ENCODE peak calls at places on chromosome 2, in five cellular contexts. M, U, L, A and T are unnamed samples.

GRCh38 chr2:219495531-219496122 is 3.1 kb upstream of the GMPPA start:
- DNase-seq in M (peak), U (peak), L (peak), A (peak), T (peak)

GRCh38 chr2:240458044-240458899 is 22.8 kb downstream of the GPC1 start:
- DNase-seq in M (no peak), U (peak), L (no peak), A (no peak), T (no peak)

GRCh38 chr2:100427627-100428258 is 10.3 kb upstream of the CHST10 start:
- DNase-seq in M (peak), U (peak), L (peak), A (no peak), T (peak)

GRCh38 chr2:118539290-118539689 is 308.2 kb downstream of the EN1 start:
- DNase-seq in M (peak), U (no peak), L (no peak), A (no peak), T (peak)

GRCh38 chr2:241412144-241412543 is 56.1 kb downstream of the FARP2 start:
- DNase-seq in M (peak), U (no peak), L (peak), A (no peak), T (no peak)

GRCh38 chr2:25512707-25513106 is 160.7 kb downstream of the DTNB start:
- DNase-seq in M (no peak), U (peak), L (no peak), A (no peak), T (no peak)

GRCh38 chr2:168392031-168392430 is 64.0 kb upstream of the CERS6 start:
- DNase-seq in M (no peak), U (no peak), L (no peak), A (no peak), T (no peak)

GRCh38 chr2:174615951-174616436 is 18.4 kb upstream of the WIPF1 start:
- DNase-seq in M (peak), U (no peak), L (no peak), A (no peak), T (no peak)

GRCh38 chr2:72011791-72012190 is 135.9 kb downstream of the CYP26B1 start:
- DNase-seq in M (no peak), U (no peak), L (no peak), A (no peak), T (peak)

GRCh38 chr2:233754872-233755611 is 5.0 kb upstream of the UGT1A1 start:
- DNase-seq in M (no peak), U (no peak), L (no peak), A (no peak), T (no peak)

GRCh38 chr2:224646242-224646846 is 61.2 kb upstream of the CUL3 start:
- DNase-seq in M (peak), U (no peak), L (peak), A (no peak), T (peak)

GRCh38 chr2:102915128-102915527 is 153.3 kb downstream of the TMEM182 start:
- DNase-seq in M (peak), U (peak), L (no peak), A (no peak), T (no peak)

GRCh38 chr2:20682166-20682565 is 15.2 kb downstream of the GDF7 start:
- DNase-seq in M (peak), U (no peak), L (peak), A (no peak), T (peak)

GRCh38 chr2:186365406-186365805 is 120.7 kb upstream of the ZC3H15 start:
- DNase-seq in M (no peak), U (peak), L (no peak), A (no peak), T (no peak)

GRCh38 chr2:120809576-120810440 is 74.1 kb downstream of the GLI2 start:
- DNase-seq in M (peak), U (no peak), L (peak), A (no peak), T (no peak)

GRCh38 chr2:217792611-217793527 is 209.9 kb downstream of the TNS1 start:
- DNase-seq in M (peak), U (no peak), L (no peak), A (no peak), T (no peak)

GRCh38 chr2:37737507-37737906 is 66.1 kb upstream of the CDC42EP3 start:
- DNase-seq in M (peak), U (no peak), L (peak), A (no peak), T (no peak)

GRCh38 chr2:129936334-129936934 is 43.0 kb upstream of the RAB6C start:
- DNase-seq in M (no peak), U (peak), L (no peak), A (no peak), T (peak)

GRCh38 chr2:157743051-157743450 is 114.4 kb upstream of the ACVR1C start:
- DNase-seq in M (no peak), U (no peak), L (no peak), A (no peak), T (no peak)

GRCh38 chr2:109125595-109126500 is 3.2 kb upstream of the SH3RF3 start:
- DNase-seq in M (peak), U (no peak), L (peak), A (no peak), T (no peak)

GRCh38 chr2:196718796-196719564 is 79.5 kb downstream of the CCDC150 start:
- DNase-seq in M (peak), U (no peak), L (peak), A (peak), T (peak)

GRCh38 chr2:134772493-134773169 is 53.8 kb upstream of the TMEM163 start:
- DNase-seq in M (no peak), U (peak), L (no peak), A (no peak), T (peak)

GRCh38 chr2:191957996-191958860 is 111.3 kb upstream of the CAVIN2 start:
- DNase-seq in M (no peak), U (no peak), L (no peak), A (no peak), T (no peak)

GRCh38 chr2:67600472-67600871 is 203.3 kb downstream of the ETAA1 start:
- DNase-seq in M (no peak), U (no peak), L (no peak), A (no peak), T (peak)

GRCh38 chr2:14011186-14011585 is 621.3 kb upstream of the LRATD1 start:
- DNase-seq in M (no peak), U (no peak), L (no peak), A (no peak), T (no peak)

GRCh38 chr2:221443631-221444030 is 128.5 kb downstream of the EPHA4 start:
- DNase-seq in M (no peak), U (no peak), L (no peak), A (no peak), T (no peak)

GRCh38 chr2:144886847-144887246 is 366.9 kb upstream of the ZEB2 start:
- DNase-seq in M (no peak), U (no peak), L (no peak), A (no peak), T (no peak)

GRCh38 chr2:237181844-237182243 is 96.2 kb downstream of the COPS8 start:
- DNase-seq in M (peak), U (no peak), L (peak), A (no peak), T (no peak)

GRCh38 chr2:99975386-99975785 is 167.0 kb downstream of the AFF3 start:
- DNase-seq in M (peak), U (no peak), L (peak), A (no peak), T (no peak)

GRCh38 chr2:134917958-134918517 is 584 bp upstream of the CCNT2 start:
- DNase-seq in M (no peak), U (peak), L (peak), A (peak), T (no peak)

GRCh38 chr2:214695789-214696188 is 113.7 kb downstream of the BARD1 start:
- DNase-seq in M (peak), U (no peak), L (no peak), A (no peak), T (no peak)

GRCh38 chr2:8543412-8544167 is 138.3 kb upstream of the ID2 start:
- DNase-seq in M (peak), U (peak), L (peak), A (no peak), T (peak)

GRCh38 chr2:64437883-64438282 is 16.1 kb upstream of the LGALSL start:
- DNase-seq in M (no peak), U (no peak), L (no peak), A (no peak), T (no peak)

GRCh38 chr2:49490710-49491109 is 336.4 kb upstream of the FSHR start:
- DNase-seq in M (no peak), U (peak), L (peak), A (peak), T (peak)

GRCh38 chr2:234969329-234970157 is 17.7 kb downstream of the SH3BP4 start:
- DNase-seq in M (no peak), U (no peak), L (peak), A (no peak), T (no peak)
- H4K91ac ChIP-seq in M (no peak), U (peak), L (peak), A (no peak), T (no peak)

GRCh38 chr2:96875498-96876035 is 5.7 kb upstream of the SEMA4C start:
- DNase-seq in M (no peak), U (no peak), L (no peak), A (no peak), T (no peak)
- H3K18ac ChIP-seq in M (no peak), U (peak), L (no peak), A (peak), T (no peak)

DNA sequence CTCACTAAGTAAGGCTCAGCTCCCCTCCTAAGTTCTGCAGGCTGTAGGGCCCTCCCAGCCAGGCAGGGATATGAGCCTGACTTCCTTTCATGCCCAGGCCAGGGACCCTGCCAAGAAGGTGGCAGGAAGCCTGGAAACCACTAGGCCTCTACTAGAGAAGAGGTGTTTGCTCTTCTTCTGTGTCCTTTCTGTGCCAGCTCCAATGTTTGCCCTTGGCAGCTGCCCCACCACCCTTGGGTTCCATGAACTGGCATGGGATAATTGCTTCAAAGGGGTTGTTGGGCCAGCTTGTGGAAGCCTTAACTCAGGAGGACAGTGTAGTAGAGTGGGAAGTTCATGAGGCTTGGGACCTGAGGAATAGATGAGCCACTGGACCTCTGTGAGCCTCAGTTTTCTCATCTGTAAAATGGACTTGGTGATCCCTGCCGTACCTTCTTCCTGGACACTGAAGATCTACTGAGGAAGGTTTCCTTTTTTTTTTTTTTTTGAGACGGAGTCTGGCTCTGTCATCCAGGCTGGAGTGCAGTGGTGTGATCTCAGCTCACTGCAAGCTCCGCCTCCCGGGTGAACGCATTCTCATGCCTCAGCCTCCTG is 3.9 kb downstream of the SLC35F6 start:
- DNase-seq in M (no peak), U (no peak), L (no peak), A (no peak), T (no peak)
- H4K91ac ChIP-seq in M (no peak), U (no peak), L (no peak), A (no peak), T (no peak)

GRCh38 chr2:188032306-188032705 is 259.4 kb upstream of the GULP1 start:
- DNase-seq in M (no peak), U (no peak), L (no peak), A (no peak), T (peak)
- H3K18ac ChIP-seq in M (no peak), U (no peak), L (no peak), A (no peak), T (no peak)

DNA sequence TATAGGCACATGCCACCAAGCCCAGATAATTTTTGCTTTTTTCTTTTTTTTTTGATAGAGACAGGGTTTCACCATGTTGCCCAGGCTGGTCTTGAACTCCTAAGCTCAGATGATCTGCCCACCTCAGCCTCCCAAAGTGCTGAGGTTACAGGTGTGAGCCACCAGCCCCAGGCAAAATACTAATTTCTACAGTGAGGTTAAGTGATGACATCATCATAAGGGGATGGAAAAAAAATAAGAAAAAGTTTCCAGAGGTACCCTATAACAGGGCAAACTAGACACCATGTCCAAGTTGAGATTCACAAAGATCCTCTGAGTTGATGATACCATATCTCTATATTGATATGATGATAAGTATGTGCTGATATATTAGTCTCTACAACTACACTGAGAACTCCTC is 163.7 kb upstream of the ACVR2A start:
- DNase-seq in M (no peak), U (no peak), L (no peak), A (no peak), T (no peak)
- H4K91ac ChIP-seq in M (no peak), U (no peak), L (no peak), A (no peak), T (no peak)

GRCh38 chr2:26706616-26707473 is 14.3 kb downstream of the KCNK3 start:
- DNase-seq in M (no peak), U (no peak), L (no peak), A (peak), T (no peak)
- H3K18ac ChIP-seq in M (no peak), U (no peak), L (no peak), A (peak), T (no peak)

GRCh38 chr2:177212106-177212894 is at the start of gene HNRNPA3:
- DNase-seq in M (peak), U (peak), L (peak), A (peak), T (peak)
- H4K91ac ChIP-seq in M (peak), U (peak), L (peak), A (no peak), T (no peak)

GRCh38 chr2:5926896-5927512 is 234.8 kb downstream of the SOX11 start:
- DNase-seq in M (no peak), U (no peak), L (no peak), A (no peak), T (no peak)
- H3K18ac ChIP-seq in M (no peak), U (no peak), L (no peak), A (peak), T (no peak)